ENCODE peak calls at places on chromosomes 6 and 20, in five cellular contexts. Z is body of pancreas; Q is CD4-positive, alpha-beta T cell; K is CD8-positive, alpha-beta T cell; D is stomach. H is an unnamed sample. For H3K9me3, the result is how much of the 10 kb centered on the place peaks cover.

GRCh38 chr6:27502508-27503435 is 29.9 kb upstream of the ZNF184 start:
- DNase-seq in D (peak), K (peak), Z (peak), Q (peak), H (peak)

GRCh38 chr6:157787080-157787479 is 36.0 kb upstream of the SNX9 start:
- DNase-seq in Q (no peak), D (peak), K (no peak), Z (peak), H (no peak)

GRCh38 chr6:151494235-151494950 is 576 bp downstream of the CCDC170 start:
- DNase-seq in K (no peak), Z (no peak), Q (no peak), D (peak), H (no peak)

GRCh38 chr20:33009214-33010132 is 2.0 kb downstream of the BPIFB2 start:
- DNase-seq in K (no peak), Z (no peak), D (no peak), Q (no peak), H (no peak)

GRCh38 chr6:106411643-106412200 is 51.2 kb downstream of the CRYBG1 start:
- DNase-seq in Z (peak), Q (no peak), D (no peak), K (no peak), H (no peak)

GRCh38 chr6:161091151-161091550 is 99.6 kb downstream of the MAP3K4 start:
- DNase-seq in Z (no peak), Q (no peak), D (no peak), K (no peak), H (no peak)

GRCh38 chr6:47168176-47168575 is 126.0 kb upstream of the ADGRF1 start:
- DNase-seq in Z (no peak), D (peak), Q (no peak), K (no peak), H (no peak)

GRCh38 chr20:3203315-3204123 is 963 bp downstream of the DDRGK1 start:
- DNase-seq in D (peak), Z (peak), K (peak), Q (no peak), H (no peak)

GRCh38 chr20:33653218-33653899 is 8.8 kb upstream of the C20orf144 start:
- DNase-seq in K (peak), Z (peak), Q (peak), D (peak), H (no peak)

GRCh38 chr20:10131612-10132345 is 86.9 kb upstream of the SNAP25 start:
- DNase-seq in Z (peak), K (no peak), D (peak), Q (no peak), H (no peak)

GRCh38 chr20:25064561-25064960 is 6.6 kb upstream of the ACSS1 start:
- DNase-seq in Q (no peak), Z (peak), D (peak), K (no peak), H (peak)

GRCh38 chr6:44925100-44925739 is 402.9 kb upstream of the RUNX2 start:
- DNase-seq in D (no peak), K (no peak), Z (no peak), Q (no peak), H (no peak)

GRCh38 chr20:59469266-59470252 is 134.8 kb upstream of the PHACTR3 start:
- DNase-seq in Q (no peak), D (no peak), K (no peak), Z (no peak), H (no peak)

GRCh38 chr20:57582432-57583288 is 21.8 kb downstream of the PCK1 start:
- DNase-seq in Z (no peak), Q (no peak), D (peak), K (no peak), H (no peak)

GRCh38 chr20:6632187-6632586 is 135.3 kb upstream of the BMP2 start:
- DNase-seq in K (no peak), D (no peak), Z (no peak), Q (no peak), H (no peak)

GRCh38 chr20:53873249-53873642 is 197.1 kb downstream of the BCAS1 start:
- DNase-seq in K (peak), Q (no peak), Z (no peak), D (no peak), H (no peak)

GRCh38 chr20:16612708-16613107 is 39.5 kb upstream of the KIF16B start:
- DNase-seq in D (no peak), K (no peak), Q (no peak), Z (no peak), H (no peak)

GRCh38 chr6:155248021-155249001 is 15.5 kb upstream of the CLDN20 start:
- DNase-seq in D (peak), Q (no peak), K (no peak), Z (no peak), H (no peak)

GRCh38 chr6:143556529-143556928 is 45.0 kb upstream of the FUCA2 start:
- DNase-seq in Q (no peak), K (no peak), Z (no peak), D (no peak), H (no peak)

GRCh38 chr6:42777126-42777822 is 4.6 kb upstream of the BICRAL start:
- DNase-seq in D (no peak), Z (no peak), K (no peak), Q (no peak), H (no peak)

GRCh38 chr6:138229072-138229471 is 10.8 kb upstream of the PBOV1 start:
- DNase-seq in D (no peak), K (no peak), Z (no peak), Q (no peak), H (no peak)

GRCh38 chr6:122825180-122825579 is 36.1 kb downstream of the SMPDL3A start:
- DNase-seq in Q (no peak), K (no peak), Z (no peak), D (no peak), H (no peak)

GRCh38 chr6:100468966-100469859 is 4.5 kb upstream of the SIM1 start:
- DNase-seq in Z (no peak), K (no peak), D (no peak), Q (no peak), H (no peak)
- H3K9me3 ChIP-seq in Z (under half), K (under half), D (under half), Q (under half), H (under half)

DNA sequence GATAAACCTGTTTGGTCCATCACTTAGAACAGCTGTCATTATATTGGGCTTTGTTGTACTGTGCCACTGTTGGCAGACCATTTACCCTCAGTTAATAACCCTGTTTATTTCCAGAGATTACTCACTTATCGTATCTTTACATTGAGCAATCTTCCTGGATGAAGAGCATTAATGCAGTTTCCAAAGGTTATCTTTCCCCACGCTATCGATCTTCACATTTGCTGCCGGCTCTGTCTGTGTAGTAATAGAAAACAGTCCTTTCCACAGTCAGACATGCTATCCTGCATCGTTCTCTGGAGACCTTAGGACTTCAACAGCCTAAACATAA is 27.4 kb downstream of the GHRH start:
- DNase-seq in Z (no peak), Q (no peak), D (no peak), K (no peak), H (no peak)
- H3K9me3 ChIP-seq in Z (under half), Q (under half), D (under half), K (under half), H (under half)

GRCh38 chr6:4487538-4487937 is 288.7 kb upstream of the CDYL start:
- DNase-seq in Z (peak), K (no peak), D (peak), Q (no peak), H (no peak)

GRCh38 chr6:4488389-4488788 is 287.8 kb upstream of the CDYL start:
- DNase-seq in Z (no peak), D (no peak), K (no peak), Q (no peak), H (no peak)

GRCh38 chr6:4486543-4487319 is 289.5 kb upstream of the CDYL start:
- DNase-seq in D (no peak), K (no peak), Q (no peak), Z (no peak), H (no peak)

GRCh38 chr6:4482461-4482860 is 293.7 kb upstream of the CDYL start:
- DNase-seq in Q (no peak), Z (no peak), D (no peak), K (no peak), H (no peak)

DNA sequence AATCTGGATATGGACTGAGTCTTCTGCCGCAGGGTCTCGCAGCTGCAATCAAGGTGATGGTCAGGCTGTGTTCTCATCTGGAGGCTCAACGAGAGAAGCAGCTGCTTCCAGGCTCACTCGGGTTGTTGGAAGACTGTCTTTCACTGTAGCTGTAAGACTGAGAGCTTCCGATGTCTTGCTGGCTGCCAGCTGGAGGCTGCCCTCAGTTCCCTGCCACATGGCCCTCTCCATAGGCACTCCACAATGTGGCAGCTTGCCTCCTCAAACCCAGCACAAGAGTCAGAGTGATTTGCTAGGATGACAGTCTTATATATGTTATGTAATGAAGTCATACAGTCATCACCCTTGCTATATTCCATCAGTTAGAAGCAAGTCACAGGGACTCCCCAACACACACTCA is 290.5 kb upstream of the CDYL start:
- DNase-seq in K (no peak), Q (no peak), D (no peak), Z (no peak), H (no peak)
- H3K9me3 ChIP-seq in K (under half), Q (under half), D (under half), Z (under half), H (under half)

GRCh38 chr20:64026-64603 is 23.4 kb upstream of the DEFB125 start:
- DNase-seq in K (no peak), D (no peak), Z (no peak), Q (no peak), H (no peak)
- H3K9me3 ChIP-seq in K (under half), D (under half), Z (under half), Q (under half), H (under half)

GRCh38 chr6:168015492-168016175 is 18.2 kb downstream of the KIF25 start:
- DNase-seq in Q (no peak), Z (no peak), D (no peak), K (no peak), H (no peak)
- H3K9me3 ChIP-seq in Q (under half), Z (under half), D (under half), K (under half), H (under half)

DNA sequence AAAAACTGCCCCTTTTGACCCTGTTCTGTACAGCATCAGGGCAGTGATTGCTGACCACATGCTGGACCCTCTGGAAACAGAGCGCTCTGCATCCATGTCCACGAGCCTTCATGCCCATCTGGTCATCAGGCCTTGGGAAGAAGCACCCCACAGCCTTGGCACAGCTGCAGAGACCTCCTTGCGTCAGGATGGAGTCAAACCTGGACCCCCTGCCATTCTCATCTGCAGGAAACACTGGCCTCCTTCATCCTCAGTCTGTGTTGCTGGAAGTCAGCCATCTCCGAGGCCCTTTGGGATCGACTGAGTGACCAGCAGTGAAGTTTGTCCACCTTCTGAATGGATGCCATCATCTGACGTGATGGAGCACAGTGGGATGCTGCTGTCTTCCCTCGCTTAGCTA is 2138.3 kb upstream of the DEFB115 start:
- DNase-seq in Z (no peak), Q (no peak), K (no peak), D (no peak), H (no peak)
- H3K9me3 ChIP-seq in Z (under half), Q (under half), K (under half), D (under half), H (under half)

GRCh38 chr6:30282522-30282921 is 44.2 kb upstream of the TRIM39 start:
- DNase-seq in K (no peak), Q (no peak), D (no peak), Z (no peak), H (no peak)
- H3K9me3 ChIP-seq in K (under half), Q (half or more), D (half or more), Z (half or more), H (under half)